ENCODE peak calls at places on chromosomes 4 and X, in six cellular contexts. J, T, N, K, B and U are unnamed samples.
A peak's percentile ranks its signal among the peaks of the same experiment; 100 is the strongest.

GRCh38 chrX:154890990-154891639 is 5.0 kb downstream of the F8A1 start:
- DNase-seq in B (no peak), N (no peak), J (no peak), K (no peak), T (no peak), U (no peak)

GRCh38 chr4:114864060-114864459 is 249.4 kb downstream of the NDST4 start:
- DNase-seq in T (no peak), N (no peak), B (no peak), J (no peak), K (no peak), U (no peak)

GRCh38 chr4:174853629-174854028 is 24.6 kb upstream of the GLRA3 start:
- DNase-seq in B (no peak), N (no peak), T (no peak), J (no peak), K (no peak), U (no peak)

GRCh38 chrX:39605183-39605582 is 492.6 kb downstream of the BCOR start:
- DNase-seq in B (no peak), T (no peak), K (no peak), N (no peak), J (no peak), U (no peak)

GRCh38 chr4:86451560-86452322 is 91.9 kb upstream of the MAPK10 start:
- DNase-seq in J (no peak), K (no peak), T (no peak), N (no peak), B (peak; percentile 27), U (no peak)

GRCh38 chrX:53281321-53281822 is at the start of gene IQSEC2:
- DNase-seq in N (peak; percentile 83), B (peak; percentile 82), T (no peak), J (no peak), K (peak; percentile 75), U (no peak)

GRCh38 chr4:7651461-7651921 is 216.8 kb upstream of the PSAPL1 start:
- DNase-seq in K (no peak), T (no peak), N (no peak), J (no peak), B (peak; percentile 51), U (no peak)

GRCh38 chr4:72325215-72325614 is 243.8 kb downstream of the ADAMTS3 start:
- DNase-seq in N (no peak), T (no peak), B (no peak), J (no peak), K (no peak), U (no peak)

GRCh38 chr4:86615501-86615900 is 21.4 kb downstream of the PTPN13 start:
- DNase-seq in J (no peak), K (no peak), T (no peak), N (no peak), B (no peak), U (no peak)

GRCh38 chrX:13923845-13924244 is 105.8 kb downstream of the GEMIN8 start:
- DNase-seq in K (no peak), J (no peak), T (no peak), N (no peak), B (no peak), U (no peak)

GRCh38 chrX:125203737-125204578 is 115.7 kb upstream of the TEX13C start:
- DNase-seq in K (peak; percentile 56), T (peak; percentile 52), J (no peak), N (peak; percentile 29), B (peak; percentile 0), U (no peak)

GRCh38 chr4:183722738-183723560 is 63.9 kb downstream of the TRAPPC11 start:
- DNase-seq in N (peak; percentile 70), B (peak; percentile 37), J (peak; percentile 27), K (peak; percentile 67), T (peak; percentile 60), U (peak; percentile 53)

GRCh38 chr4:185716008-185716976 is 95.7 kb downstream of the SORBS2 start:
- DNase-seq in K (no peak), T (no peak), J (no peak), B (no peak), N (no peak), U (no peak)

GRCh38 chr4:42519803-42520417 is 122.6 kb downstream of the SHISA3 start:
- DNase-seq in T (peak; percentile 78), N (peak; percentile 51), J (peak; percentile 17), K (peak; percentile 66), B (peak; percentile 21), U (no peak)

GRCh38 chrX:19097553-19097952 is 24.7 kb downstream of the ADGRG2 start:
- DNase-seq in J (no peak), K (no peak), N (no peak), T (no peak), B (no peak), U (no peak)

GRCh38 chr4:142126890-142127497 is 490.6 kb downstream of the IL15 start:
- DNase-seq in N (peak; percentile 67), T (peak; percentile 67), B (peak; percentile 68), K (peak; percentile 79), J (peak; percentile 64), U (no peak)

GRCh38 chrX:70134116-70134477 is 850 bp downstream of the IGBP1 start:
- DNase-seq in N (no peak), J (no peak), T (no peak), B (peak; percentile 15), K (peak; percentile 7), U (no peak)

GRCh38 chr4:74805601-74806000 is 11.3 kb upstream of the BTC start:
- DNase-seq in J (no peak), K (no peak), B (peak; percentile 63), T (no peak), N (no peak), U (no peak)

GRCh38 chr4:104516884-104517283 is 22.2 kb upstream of the CXXC4 start:
- DNase-seq in J (no peak), B (no peak), T (no peak), N (no peak), K (no peak), U (no peak)

GRCh38 chr4:86036729-86037128 is 323.1 kb downstream of the MAPK10 start:
- DNase-seq in N (no peak), T (no peak), K (no peak), B (peak; percentile 83), J (no peak), U (no peak)

DNA sequence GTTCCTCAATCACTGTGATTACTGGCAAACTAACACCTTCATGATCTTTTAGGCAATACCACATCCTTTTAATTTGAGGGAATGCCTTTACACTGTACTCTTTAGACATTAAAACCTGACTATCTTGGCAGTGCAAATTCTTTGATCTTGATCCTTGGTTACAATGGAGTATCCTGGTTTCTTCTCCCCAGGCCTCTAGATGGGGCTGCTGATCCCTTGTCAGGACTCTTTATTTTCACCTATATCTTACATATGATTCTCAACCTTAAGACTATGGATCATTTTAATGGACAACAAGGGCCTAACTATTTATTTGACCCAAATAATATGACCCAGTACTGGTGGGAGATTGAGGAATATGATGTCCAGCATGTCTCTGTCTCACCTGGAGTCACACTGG is 1005.5 kb upstream of the INTU start:
- DNase-seq in K (peak; percentile 34), N (no peak), B (peak; percentile 10), J (no peak), T (no peak), U (no peak)
- TF ChIP-seq CTCF in K (peak; percentile 75), N (no peak), B (peak; percentile 52), J (no peak), T (peak; percentile 50), U (no peak)

GRCh38 chrX:41452972-41453371 is 5.8 kb downstream of the NYX start:
- DNase-seq in K (no peak), T (no peak), N (no peak), J (no peak), B (peak; percentile 81), U (no peak)
- TF ChIP-seq CTCF in K (no peak), T (no peak), N (no peak), J (no peak), B (no peak), U (no peak)

DNA sequence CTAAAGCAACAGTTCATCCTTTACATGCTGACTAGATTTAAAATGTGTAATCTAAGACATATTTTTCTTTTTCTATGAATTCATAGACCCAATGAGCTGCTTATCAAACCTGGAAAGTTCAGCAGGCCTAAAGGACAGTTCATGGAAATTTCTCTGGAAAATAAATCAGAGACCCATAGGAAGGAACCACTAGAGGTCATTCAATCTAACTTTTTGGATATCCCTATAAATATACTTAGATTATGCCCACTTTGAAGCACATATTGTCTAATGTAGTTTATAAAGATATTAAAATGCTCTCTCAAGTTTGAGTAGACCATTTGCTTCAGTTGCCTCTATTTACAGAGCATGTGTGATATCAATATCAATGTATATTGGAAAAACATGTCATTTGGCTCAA is 473.0 kb downstream of the FAT4 start:
- DNase-seq in J (no peak), B (no peak), N (no peak), K (no peak), T (no peak), U (no peak)
- TF ChIP-seq CTCF in J (no peak), B (no peak), N (no peak), K (no peak), T (no peak), U (no peak)

DNA sequence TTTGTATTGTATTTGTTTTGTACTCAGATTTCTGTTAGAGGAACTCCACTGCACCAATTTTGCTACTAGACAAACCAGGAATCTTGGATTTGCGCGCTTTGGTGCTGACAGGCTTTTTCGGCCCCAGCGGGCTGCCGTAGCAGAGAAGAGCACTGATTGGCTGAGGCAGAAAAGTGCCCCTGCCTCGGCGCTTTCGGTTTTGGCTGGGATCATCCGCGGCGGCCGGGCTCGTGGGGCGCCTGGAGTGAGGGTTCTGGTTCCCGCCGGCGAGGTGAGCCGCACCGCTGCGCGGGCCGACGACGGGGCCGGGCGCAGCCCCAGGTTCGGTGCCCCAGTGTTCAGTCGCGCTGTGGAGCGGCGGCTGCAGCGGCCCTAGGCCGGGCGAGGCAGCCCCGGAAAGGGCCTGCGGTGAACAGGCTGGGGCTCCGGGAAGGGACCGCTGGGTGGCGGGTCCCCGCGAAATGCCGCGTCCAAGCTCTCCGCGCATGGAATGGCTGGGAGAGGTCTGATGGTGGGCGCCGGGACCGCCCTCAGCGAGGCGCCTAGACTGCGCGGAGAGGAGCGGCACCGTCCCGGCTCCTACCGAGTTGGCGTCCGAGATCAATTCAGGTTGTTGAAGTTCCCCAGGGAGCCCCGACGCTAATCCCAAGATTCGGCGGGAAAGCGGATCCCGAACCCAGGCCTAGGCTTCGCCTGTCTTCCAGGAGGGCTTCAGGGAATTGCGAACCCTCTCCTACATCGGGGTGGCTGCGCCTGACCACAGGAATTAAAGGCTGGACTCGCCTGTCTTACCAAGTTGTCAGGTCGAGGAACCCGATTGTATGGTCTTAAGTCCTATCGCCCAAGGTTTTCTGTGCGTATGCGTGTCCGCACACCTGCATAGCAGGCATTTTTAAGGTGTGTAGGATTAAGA is at the start of gene LSM6:
- DNase-seq in B (peak; percentile 87), J (peak; percentile 71), T (peak; percentile 73), N (peak; percentile 90), K (peak; percentile 79), U (peak; percentile 78)
- TF ChIP-seq CTCF in B (no peak), J (no peak), T (peak; percentile 26), N (peak; percentile 11), K (peak; percentile 2), U (no peak)